ENCODE peak calls at places on chromosomes 12 and 14, in four cellular contexts. One of them, this sample, is unnamed.
A peak's percentile ranks its signal among the peaks of the same experiment; 100 is the strongest.

GRCh38 chr12:5985471-5985870 is 40.4 kb upstream of the ANO2 start:
- DNase-seq in COR-L47: no peak
- DNase-seq in substantia nigra: no peak
- DNase-seq in A549: no peak
- DNase-seq in this sample: no peak

GRCh38 chr14:99118046-99118721 is 153.8 kb downstream of the BCL11B start:
- DNase-seq in COR-L47: no peak
- DNase-seq in substantia nigra: peak; percentile 32
- DNase-seq in A549: no peak
- DNase-seq in this sample: no peak

GRCh38 chr12:54294152-54294913 is 6.5 kb downstream of the NFE2 start:
- DNase-seq in COR-L47: peak; percentile 36
- DNase-seq in substantia nigra: peak; percentile 44
- DNase-seq in A549: peak; percentile 83
- DNase-seq in this sample: peak; percentile 65

GRCh38 chr14:67420102-67420739 is 8.3 kb upstream of the PLEK2 start:
- DNase-seq in COR-L47: no peak
- DNase-seq in substantia nigra: no peak
- DNase-seq in A549: no peak
- DNase-seq in this sample: no peak

GRCh38 chr12:52215587-52216031 is 17.4 kb upstream of the KRT7 start:
- DNase-seq in COR-L47: no peak
- DNase-seq in substantia nigra: no peak
- DNase-seq in A549: peak; percentile 85
- DNase-seq in this sample: no peak

GRCh38 chr12:32125455-32126084 is 18.9 kb downstream of the BICD1 start:
- DNase-seq in COR-L47: no peak
- DNase-seq in substantia nigra: no peak
- DNase-seq in A549: no peak
- DNase-seq in this sample: no peak

GRCh38 chr14:68612049-68612448 is 180.8 kb downstream of the ZFP36L1 start:
- DNase-seq in COR-L47: no peak
- DNase-seq in substantia nigra: no peak
- DNase-seq in A549: no peak
- DNase-seq in this sample: no peak

GRCh38 chr12:38728894-38729293 is 176.5 kb downstream of the CPNE8 start:
- DNase-seq in COR-L47: no peak
- DNase-seq in substantia nigra: no peak
- DNase-seq in A549: no peak
- DNase-seq in this sample: no peak

GRCh38 chr14:104106471-104106991 is 21.0 kb downstream of the ASPG start:
- DNase-seq in COR-L47: no peak
- DNase-seq in substantia nigra: no peak
- DNase-seq in A549: no peak
- DNase-seq in this sample: no peak

GRCh38 chr14:102593841-102594170 is 1.4 kb downstream of the RCOR1 start:
- DNase-seq in COR-L47: no peak
- DNase-seq in substantia nigra: no peak
- DNase-seq in A549: no peak
- DNase-seq in this sample: no peak

GRCh38 chr14:76525106-76525825 is 149.3 kb downstream of the ESRRB start:
- DNase-seq in COR-L47: no peak
- DNase-seq in substantia nigra: no peak
- DNase-seq in A549: no peak
- DNase-seq in this sample: no peak

GRCh38 chr12:63276537-63277365 is 125.8 kb upstream of the AVPR1A start:
- DNase-seq in COR-L47: peak; percentile 56
- DNase-seq in substantia nigra: no peak
- DNase-seq in A549: no peak
- DNase-seq in this sample: no peak

GRCh38 chr12:115035536-115036107 is 351.6 kb upstream of the TBX3 start:
- DNase-seq in COR-L47: no peak
- DNase-seq in substantia nigra: no peak
- DNase-seq in A549: no peak
- DNase-seq in this sample: no peak

GRCh38 chr12:2664721-2665577 is 129.8 kb upstream of the FKBP4 start:
- DNase-seq in COR-L47: no peak
- DNase-seq in substantia nigra: no peak
- DNase-seq in A549: no peak
- DNase-seq in this sample: no peak

GRCh38 chr12:34603382-34604035 is 581.2 kb downstream of the ALG10 start:
- DNase-seq in COR-L47: no peak
- DNase-seq in substantia nigra: no peak
- DNase-seq in A549: no peak
- DNase-seq in this sample: no peak

GRCh38 chr14:105397350-105397931 is 897 bp upstream of the TEX22 start:
- DNase-seq in COR-L47: no peak
- DNase-seq in substantia nigra: no peak
- DNase-seq in A549: no peak
- DNase-seq in this sample: no peak

GRCh38 chr14:53608369-53608768 is 348.3 kb downstream of the BMP4 start:
- DNase-seq in COR-L47: no peak
- DNase-seq in substantia nigra: no peak
- DNase-seq in A549: peak; percentile 73
- DNase-seq in this sample: no peak

GRCh38 chr12:114769634-114770033 is 85.7 kb upstream of the TBX3 start:
- DNase-seq in COR-L47: no peak
- DNase-seq in substantia nigra: no peak
- DNase-seq in A549: no peak
- DNase-seq in this sample: no peak

GRCh38 chr12:21337959-21338704 is 3.4 kb upstream of the SLCO1A2 start:
- DNase-seq in COR-L47: no peak
- DNase-seq in substantia nigra: peak; percentile 56
- DNase-seq in A549: no peak
- DNase-seq in this sample: no peak

This sample was measured in caudate nucleus.